ENCODE peak calls at places on chromosomes 5 and 9, in four cellular contexts. Z is NCI-H1105, Y is epithelial cell of prostate, D is kidney tubule cell. S is an unnamed sample.

GRCh38 chr9:114845373-114845772 is 39.5 kb upstream of the TNFSF15 start:
- DNase-seq in Z (no peak), Y (no peak), D (no peak), S (no peak)

GRCh38 chr9:114274217-114274616 is 48.7 kb upstream of the ORM1 start:
- DNase-seq in Y (no peak), D (no peak), Z (no peak), S (no peak)

GRCh38 chr5:108339220-108339619 is 42.7 kb downstream of the FBXL17 start:
- DNase-seq in D (no peak), Z (no peak), Y (peak; percentile 1), S (no peak)

GRCh38 chr5:176687881-176688280 is 40.6 kb downstream of the TSPAN17 start:
- DNase-seq in D (no peak), Y (no peak), Z (no peak), S (no peak)

GRCh38 chr5:65776707-65777141 is 54.7 kb downstream of the NLN start:
- DNase-seq in Y (no peak), Z (no peak), D (no peak), S (no peak)

GRCh38 chr9:108956098-108956533 is 21.9 kb downstream of the ABITRAM start:
- DNase-seq in D (no peak), Z (no peak), Y (no peak), S (no peak)

GRCh38 chr9:89153618-89154017 is 25.0 kb downstream of the SHC3 start:
- DNase-seq in Y (peak; percentile 83), Z (no peak), D (peak; percentile 97), S (no peak)

GRCh38 chr5:78591227-78591626 is 57.3 kb downstream of the LHFPL2 start:
- DNase-seq in Y (peak; percentile 70), D (peak; percentile 86), Z (no peak), S (no peak)

GRCh38 chr5:67030289-67031069 is 166.1 kb downstream of the CD180 start:
- DNase-seq in D (peak; percentile 65), Y (no peak), Z (no peak), S (no peak)

GRCh38 chr9:128070874-128071273 is 2.8 kb downstream of the SLC25A25 start:
- DNase-seq in Y (no peak), D (no peak), Z (no peak), S (no peak)

GRCh38 chr9:126704157-126704941 is 90.6 kb downstream of the LMX1B start:
- DNase-seq in Z (no peak), Y (no peak), D (peak; percentile 70), S (peak; percentile 9)

GRCh38 chr5:173441053-173441628 is 112.9 kb upstream of the STC2 start:
- DNase-seq in Y (no peak), Z (no peak), D (peak; percentile 30), S (no peak)

GRCh38 chr9:120513825-120514598 is 66.0 kb downstream of the CDK5RAP2 start:
- DNase-seq in D (no peak), Y (peak; percentile 46), Z (no peak), S (no peak)

GRCh38 chr5:82334856-82335255 is 56.7 kb upstream of the RPS23 start:
- DNase-seq in D (peak; percentile 25), Y (no peak), Z (no peak), S (no peak)

GRCh38 chr5:100841358-100842076 is 61.6 kb downstream of the ST8SIA4 start:
- DNase-seq in Y (no peak), Z (no peak), D (peak; percentile 68), S (no peak)

GRCh38 chr5:114055318-114055788 is 306.5 kb upstream of the KCNN2 start:
- DNase-seq in Z (peak; percentile 66), D (peak; percentile 13), Y (no peak), S (no peak)

GRCh38 chr5:14447958-14448881 is 133.4 kb upstream of the OTULINL start:
- DNase-seq in Z (no peak), Y (no peak), D (peak; percentile 75), S (no peak)

GRCh38 chr5:136193396-136193935 is 504 bp upstream of the SMIM32 start:
- DNase-seq in D (peak; percentile 6), Z (no peak), Y (no peak), S (no peak)

S was measured in GM12892.